ENCODE peak calls at places on chromosomes 1 and 21, in six cellular contexts. L is NCI-H2171; Y is D341Med; O is AG10803; P is stimulated activated CD4-positive, alpha-beta T cell treated with anti-CD3 and anti-CD28 coated beads, Interleukin-4, amount 100 ng/mL, for 48 hours; N is non-pigmented ciliary epithelial cell. U is an unnamed sample.

GRCh38 chr1:30378023-30378596 is 345.3 kb downstream of the MATN1 start:
- DNase-seq in L (no peak), Y (no peak), O (no peak), P (no peak), N (no peak), U (no peak)

GRCh38 chr1:150692720-150693119 is 4.2 kb downstream of the GOLPH3L start:
- DNase-seq in L (no peak), Y (no peak), O (no peak), P (no peak), N (no peak), U (no peak)

GRCh38 chr1:224704409-224704735 is 88.3 kb downstream of the CNIH3 start:
- DNase-seq in L (no peak), Y (no peak), O (no peak), P (no peak), N (no peak), U (no peak)

GRCh38 chr21:37273440-37273839 is 6.3 kb upstream of the VPS26C start:
- DNase-seq in L (no peak), Y (no peak), O (no peak), P (no peak), N (no peak), U (no peak)

GRCh38 chr1:214380418-214380817 is 99.5 kb downstream of the SMYD2 start:
- DNase-seq in L (no peak), Y (no peak), O (no peak), P (no peak), N (no peak), U (no peak)

GRCh38 chr1:171911506-171911905 is 70.2 kb downstream of the DNM3 start:
- DNase-seq in L (no peak), Y (no peak), O (no peak), P (no peak), N (no peak), U (no peak)

GRCh38 chr1:201531551-201532425 is 7.1 kb upstream of the NAV1 start:
- DNase-seq in L (peak), Y (no peak), O (peak), P (no peak), N (no peak), U (no peak)

GRCh38 chr1:72462506-72462905 is 180.2 kb upstream of the NEGR1 start:
- DNase-seq in L (no peak), Y (no peak), O (peak), P (no peak), N (no peak), U (no peak)

GRCh38 chr1:232557661-232558260 is 72.2 kb downstream of the SIPA1L2 start:
- DNase-seq in L (no peak), Y (no peak), O (no peak), P (no peak), N (no peak), U (no peak)

GRCh38 chr1:228396770-228397453 is 9.7 kb downstream of the TRIM11 start:
- DNase-seq in L (no peak), Y (peak), O (no peak), P (no peak), N (no peak), U (no peak)

GRCh38 chr1:48245106-48245505 is 22.6 kb downstream of the SLC5A9 start:
- DNase-seq in L (no peak), Y (no peak), O (no peak), P (no peak), N (no peak), U (no peak)

GRCh38 chr1:156146006-156146748 is 7.2 kb upstream of the SEMA4A start:
- DNase-seq in L (peak), Y (peak), O (peak), P (no peak), N (peak), U (no peak)

GRCh38 chr1:108598340-108598739 is 38.4 kb downstream of the EEIG2 start:
- DNase-seq in L (no peak), Y (no peak), O (no peak), P (no peak), N (no peak), U (no peak)

GRCh38 chr1:179709841-179710329 is 33.2 kb upstream of the FAM163A start:
- DNase-seq in L (peak), Y (no peak), O (peak), P (no peak), N (peak), U (no peak)

GRCh38 chr1:56868761-56869160 is 14.2 kb downstream of the C8A start:
- DNase-seq in L (no peak), Y (no peak), O (peak), P (no peak), N (no peak), U (no peak)

GRCh38 chr1:102902045-102902444 is 206.3 kb downstream of the COL11A1 start:
- DNase-seq in L (no peak), Y (no peak), O (peak), P (no peak), N (peak), U (no peak)

GRCh38 chr1:219074084-219074728 is 99.5 kb upstream of the LYPLAL1 start:
- DNase-seq in L (no peak), Y (no peak), O (no peak), P (no peak), N (no peak), U (no peak)

GRCh38 chr1:95407864-95408291 is 173.9 kb downstream of the RWDD3 start:
- DNase-seq in L (peak), Y (peak), O (no peak), P (no peak), N (no peak), U (no peak)

GRCh38 chr1:26799479-26800133 is 11.9 kb downstream of the PIGV start:
- DNase-seq in L (no peak), Y (no peak), O (peak), P (no peak), N (no peak), U (no peak)

GRCh38 chr1:226681652-226682493 is 57.2 kb downstream of the ITPKB start:
- DNase-seq in L (no peak), Y (no peak), O (no peak), P (no peak), N (no peak), U (no peak)

GRCh38 chr1:83857108-83857507 is 141.8 kb downstream of the TTLL7 start:
- DNase-seq in L (no peak), Y (no peak), O (peak), P (no peak), N (no peak), U (no peak)

GRCh38 chr1:232377494-232377770 is 252.5 kb downstream of the SIPA1L2 start:
- DNase-seq in L (no peak), Y (no peak), O (peak), P (no peak), N (peak), U (no peak)

GRCh38 chr1:232127190-232127589 is 500.6 kb downstream of the DISC1 start:
- DNase-seq in L (no peak), Y (no peak), O (peak), P (no peak), N (no peak), U (peak)

GRCh38 chr1:75345538-75346292 is 211.5 kb downstream of the LHX8 start:
- DNase-seq in L (no peak), Y (no peak), O (no peak), P (no peak), N (peak), U (peak)

GRCh38 chr1:212037900-212038299 is 2.4 kb downstream of the DTL start:
- DNase-seq in L (no peak), Y (no peak), O (peak), P (no peak), N (no peak), U (no peak)

GRCh38 chr1:215032911-215033310 is 49.6 kb upstream of the KCNK2 start:
- DNase-seq in L (no peak), Y (no peak), O (no peak), P (no peak), N (no peak), U (no peak)

GRCh38 chr1:17212487-17213121 is 7.7 kb downstream of the PADI1 start:
- DNase-seq in L (peak), Y (no peak), O (peak), P (peak), N (no peak), U (no peak)

U was measured in epithelial cell of prostate.